ENCODE peak calls at places on chromosomes 11 and 22, in six cellular contexts. Z is heart right ventricle, G is tibial artery, M is A549, U is cardiac muscle cell, T is lung. Y is an unnamed sample.

GRCh38 chr11:19890308-19890707 is 177.7 kb downstream of the NAV2 start:
- DNase-seq in Z (no peak), G (no peak), M (peak; percentile 8), U (peak; percentile 84), T (no peak), Y (no peak)

GRCh38 chr11:19730373-19730772 is 17.7 kb downstream of the NAV2 start:
- DNase-seq in Z (peak; percentile 44), G (peak; percentile 92), M (no peak), U (no peak), T (no peak), Y (no peak)

GRCh38 chr11:921921-922678 is 3.6 kb upstream of the AP2A2 start:
- DNase-seq in Z (no peak), G (no peak), M (no peak), U (no peak), T (no peak), Y (no peak)

GRCh38 chr11:29306527-29306926 is 710.3 kb downstream of the KCNA4 start:
- DNase-seq in Z (no peak), G (no peak), M (no peak), U (peak; percentile 92), T (no peak), Y (no peak)

GRCh38 chr11:19822531-19822930 is 109.9 kb downstream of the NAV2 start:
- DNase-seq in Z (no peak), G (no peak), M (no peak), U (no peak), T (no peak), Y (no peak)

GRCh38 chr11:117597083-117597482 is 199.9 kb downstream of the DSCAML1 start:
- DNase-seq in Z (peak; percentile 36), G (peak; percentile 42), M (peak; percentile 38), U (peak; percentile 51), T (peak; percentile 31), Y (peak; percentile 52)

GRCh38 chr11:122696662-122697061 is 41.1 kb downstream of the UBASH3B start:
- DNase-seq in Z (no peak), G (no peak), M (no peak), U (no peak), T (no peak), Y (no peak)

GRCh38 chr22:21922370-21923162 is 30.1 kb downstream of the PPM1F start:
- DNase-seq in Z (no peak), G (no peak), M (no peak), U (no peak), T (no peak), Y (no peak)

GRCh38 chr11:102121329-102121728 is 11.1 kb downstream of the YAP1 start:
- DNase-seq in Z (no peak), G (no peak), M (no peak), U (peak; percentile 59), T (no peak), Y (no peak)

DNA sequence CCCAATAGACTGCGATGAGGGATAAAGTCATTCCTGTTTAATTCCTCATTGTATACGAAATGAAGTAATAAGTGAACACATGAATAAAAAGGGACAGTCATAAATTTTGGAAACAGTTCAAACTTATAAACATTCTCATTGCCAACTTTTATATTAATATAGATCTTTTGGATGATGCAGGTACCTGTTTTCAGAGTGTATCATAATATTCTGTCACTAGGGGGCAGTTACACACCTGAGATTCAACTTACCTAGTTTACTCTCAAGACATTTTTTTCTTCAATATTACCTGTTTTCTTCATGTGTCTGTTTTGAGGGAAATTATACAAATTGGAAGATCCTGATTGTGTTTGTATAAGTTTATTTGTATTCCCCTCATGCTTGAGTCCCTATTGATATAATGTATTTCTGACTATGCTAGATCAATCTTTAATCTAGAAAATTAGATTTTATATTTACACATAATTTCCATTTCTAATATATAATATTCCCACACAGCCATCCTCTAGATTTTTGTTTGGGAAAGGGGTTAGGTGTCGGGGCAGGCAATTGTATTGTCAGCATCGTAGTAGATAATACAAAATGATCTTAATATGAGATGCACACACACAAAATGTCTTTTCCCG is 18.3 kb downstream of the FDX1 start:
- DNase-seq in Z (no peak), G (no peak), M (no peak), U (no peak), T (no peak), Y (no peak)
- H3K27ac ChIP-seq in Z (no peak overlapping the region), G (no peak overlapping the region), M (no peak overlapping the region), U (no peak overlapping the region), T (no peak overlapping the region), Y (no peak overlapping the region)

GRCh38 chr11:69295079-69295994 is 1.4 kb downstream of the MYEOV start:
- DNase-seq in Z (no peak), G (no peak), M (peak; percentile 55), U (no peak), T (no peak), Y (peak; percentile 50)

GRCh38 chr11:69295995-69296889 is 2.3 kb downstream of the MYEOV start:
- DNase-seq in Z (no peak), G (peak; percentile 88), M (peak; percentile 80), U (peak; percentile 93), T (peak; percentile 63), Y (peak; percentile 47)

GRCh38 chr11:69293819-69294505 is at the start of gene MYEOV:
- DNase-seq in Z (no peak), G (no peak), M (peak; percentile 94), U (peak; percentile 29), T (peak; percentile 61), Y (peak; percentile 78)

GRCh38 chr11:69293087-69293486 is 868 bp upstream of the MYEOV start:
- DNase-seq in Z (no peak), G (no peak), M (peak; percentile 69), U (no peak), T (peak; percentile 57), Y (no peak)

DNA sequence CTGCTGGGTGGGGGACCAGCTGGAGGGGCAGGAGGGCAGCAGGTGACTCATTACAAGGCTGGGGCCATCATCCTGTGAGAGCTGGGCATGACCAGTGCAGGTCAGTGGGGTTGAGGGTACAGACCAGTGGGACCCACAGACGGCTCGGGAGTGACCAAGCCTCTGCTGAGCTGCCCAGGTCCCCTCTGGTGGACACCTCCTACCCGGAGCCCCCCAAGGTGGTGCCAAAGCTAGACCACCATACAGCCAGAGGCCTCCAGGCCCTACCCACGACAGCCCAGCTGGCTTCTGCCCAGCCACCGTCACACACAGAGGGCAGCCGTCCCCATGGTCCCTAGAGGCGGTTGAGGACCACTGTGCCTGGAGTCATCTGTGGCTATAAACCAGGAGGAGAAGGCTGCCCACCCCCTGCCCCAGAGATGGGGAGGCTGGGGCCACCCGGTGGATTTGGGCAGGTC is 695 bp downstream of the MYEOV start:
- DNase-seq in Z (no peak), G (no peak), M (peak; percentile 44), U (no peak), T (no peak), Y (no peak)
- H3K4me3 ChIP-seq in Z (no peak overlapping the region), G (no peak overlapping the region), M (peak overlapping the region; percentile 69), U (no peak overlapping the region), T (no peak overlapping the region), Y (no peak overlapping the region)

DNA sequence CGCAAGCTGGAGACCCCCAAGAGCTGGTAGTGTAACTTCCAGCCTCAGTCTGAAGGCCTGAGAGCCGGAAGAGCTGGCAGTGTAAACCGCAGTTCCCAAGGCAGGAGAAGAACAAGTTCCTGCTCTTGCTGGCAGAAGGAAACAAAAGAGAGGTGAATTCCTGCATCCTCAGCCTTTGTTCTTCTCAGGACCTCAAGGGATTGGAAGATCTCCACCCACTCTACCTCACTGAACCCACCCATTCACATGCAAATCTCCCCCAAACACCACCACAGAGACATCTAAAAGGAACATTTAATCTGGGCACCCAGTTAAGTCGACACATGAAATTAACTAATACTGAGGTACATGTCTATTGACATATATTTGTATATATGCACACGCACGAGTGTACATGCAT is 1310.3 kb downstream of the TBC1D22A start:
- DNase-seq in Z (no peak), G (no peak), M (no peak), U (no peak), T (no peak), Y (no peak)
- H3K4me1 ChIP-seq in Z (no peaks in the 10 kb centered on the region), G (no peaks in the 10 kb centered on the region), M (no peaks in the 10 kb centered on the region), U (no peaks in the 10 kb centered on the region), T (no peaks in the 10 kb centered on the region), Y (no peaks in the 10 kb centered on the region)

DNA sequence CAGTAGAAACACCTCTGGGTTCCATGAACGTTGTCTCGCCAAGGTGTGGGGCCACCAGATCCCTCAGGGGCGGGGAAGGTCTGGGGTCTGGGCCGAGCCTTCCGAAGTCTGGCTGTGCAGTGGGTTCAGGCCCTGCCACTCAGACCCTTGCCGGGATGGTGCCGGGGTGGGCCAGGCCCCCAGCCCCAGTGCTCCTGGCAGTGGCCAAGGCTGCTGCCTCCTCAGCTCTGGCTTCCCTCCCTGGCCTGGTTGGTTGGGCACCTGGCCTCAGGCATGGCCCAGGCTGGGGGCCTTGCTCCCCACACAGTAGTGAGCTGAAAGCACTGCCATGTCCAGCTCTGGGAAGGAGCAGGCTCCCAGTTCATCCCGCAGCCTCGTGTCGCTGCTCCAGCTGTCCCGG is 48.2 kb upstream of the PPARA start:
- DNase-seq in Z (no peak), G (no peak), M (no peak), U (no peak), T (no peak), Y (no peak)
- H3K27ac ChIP-seq in Z (peak overlapping the region; percentile 16), G (peak overlapping the region; percentile 78), M (peak overlapping the region; percentile 93), U (no peak overlapping the region), T (no peak overlapping the region), Y (no peak overlapping the region)